ENCODE peak calls at places on chromosomes 6 and 20, in eight cellular contexts. One of them, this sample, is unnamed.

GRCh38 chr20:46407671-46407996 is 1.2 kb upstream of the ELMO2 start:
- DNase-seq in bronchial epithelial cell: no peak
- DNase-seq in right cardiac atrium: no peak
- DNase-seq in lung: no peak
- DNase-seq in AG04449: no peak
- DNase-seq in neural crest cell: no peak
- DNase-seq in non-pigmented ciliary epithelial cell: no peak
- DNase-seq in ovary: no peak
- DNase-seq in this sample: no peak

GRCh38 chr20:61896058-61896961 is 169.4 kb downstream of the TAF4 start:
- DNase-seq in AG04449: no peak
- DNase-seq in lung: no peak
- DNase-seq in right cardiac atrium: peak
- DNase-seq in non-pigmented ciliary epithelial cell: peak
- DNase-seq in ovary: peak
- DNase-seq in bronchial epithelial cell: peak
- DNase-seq in neural crest cell: peak
- DNase-seq in this sample: peak

GRCh38 chr6:19781269-19781668 is 55.9 kb upstream of the ID4 start:
- DNase-seq in neural crest cell: no peak
- DNase-seq in ovary: no peak
- DNase-seq in right cardiac atrium: no peak
- DNase-seq in non-pigmented ciliary epithelial cell: no peak
- DNase-seq in AG04449: no peak
- DNase-seq in bronchial epithelial cell: no peak
- DNase-seq in lung: no peak
- DNase-seq in this sample: no peak

GRCh38 chr6:149231786-149232185 is 85.7 kb upstream of the TAB2 start:
- DNase-seq in neural crest cell: no peak
- DNase-seq in lung: no peak
- DNase-seq in ovary: peak
- DNase-seq in non-pigmented ciliary epithelial cell: no peak
- DNase-seq in right cardiac atrium: no peak
- DNase-seq in AG04449: no peak
- DNase-seq in bronchial epithelial cell: no peak
- DNase-seq in this sample: no peak

GRCh38 chr20:35344354-35344837 is 52.2 kb upstream of the FAM83C start:
- DNase-seq in lung: no peak
- DNase-seq in right cardiac atrium: peak
- DNase-seq in bronchial epithelial cell: peak
- DNase-seq in AG04449: peak
- DNase-seq in neural crest cell: no peak
- DNase-seq in ovary: peak
- DNase-seq in non-pigmented ciliary epithelial cell: peak
- DNase-seq in this sample: no peak

GRCh38 chr20:43938932-43939761 is 24.5 kb downstream of the TOX2 start:
- DNase-seq in lung: peak
- DNase-seq in non-pigmented ciliary epithelial cell: peak
- DNase-seq in ovary: no peak
- DNase-seq in right cardiac atrium: peak
- DNase-seq in bronchial epithelial cell: peak
- DNase-seq in AG04449: peak
- DNase-seq in neural crest cell: no peak
- DNase-seq in this sample: no peak

GRCh38 chr6:161486903-161487531 is 213.2 kb upstream of the AGPAT4 start:
- DNase-seq in ovary: no peak
- DNase-seq in AG04449: no peak
- DNase-seq in right cardiac atrium: no peak
- DNase-seq in neural crest cell: no peak
- DNase-seq in bronchial epithelial cell: peak
- DNase-seq in lung: no peak
- DNase-seq in non-pigmented ciliary epithelial cell: no peak
- DNase-seq in this sample: no peak

GRCh38 chr6:25477006-25477590 is 174.9 kb upstream of the SCGN start:
- DNase-seq in AG04449: no peak
- DNase-seq in non-pigmented ciliary epithelial cell: peak
- DNase-seq in neural crest cell: no peak
- DNase-seq in bronchial epithelial cell: peak
- DNase-seq in lung: no peak
- DNase-seq in ovary: no peak
- DNase-seq in right cardiac atrium: no peak
- DNase-seq in this sample: no peak

GRCh38 chr20:25544760-25545159 is 40.6 kb downstream of the NINL start:
- DNase-seq in AG04449: no peak
- DNase-seq in ovary: no peak
- DNase-seq in bronchial epithelial cell: no peak
- DNase-seq in non-pigmented ciliary epithelial cell: no peak
- DNase-seq in neural crest cell: no peak
- DNase-seq in lung: no peak
- DNase-seq in right cardiac atrium: no peak
- DNase-seq in this sample: no peak

GRCh38 chr20:45347936-45348809 is at the start of gene SDC4:
- DNase-seq in bronchial epithelial cell: peak
- DNase-seq in non-pigmented ciliary epithelial cell: no peak
- DNase-seq in ovary: peak
- DNase-seq in AG04449: no peak
- DNase-seq in right cardiac atrium: peak
- DNase-seq in neural crest cell: peak
- DNase-seq in lung: peak
- DNase-seq in this sample: no peak

GRCh38 chr6:93136111-93136510 is 283.2 kb downstream of the EPHA7 start:
- DNase-seq in non-pigmented ciliary epithelial cell: no peak
- DNase-seq in right cardiac atrium: no peak
- DNase-seq in lung: no peak
- DNase-seq in ovary: no peak
- DNase-seq in bronchial epithelial cell: no peak
- DNase-seq in neural crest cell: no peak
- DNase-seq in AG04449: no peak
- DNase-seq in this sample: no peak

GRCh38 chr6:104118274-104118673 is 741.4 kb downstream of the HACE1 start:
- DNase-seq in ovary: no peak
- DNase-seq in non-pigmented ciliary epithelial cell: peak
- DNase-seq in right cardiac atrium: no peak
- DNase-seq in neural crest cell: no peak
- DNase-seq in bronchial epithelial cell: peak
- DNase-seq in AG04449: peak
- DNase-seq in lung: no peak
- DNase-seq in this sample: no peak

GRCh38 chr20:40908311-40908710 is 120.3 kb upstream of the TOP1 start:
- DNase-seq in right cardiac atrium: no peak
- DNase-seq in AG04449: no peak
- DNase-seq in bronchial epithelial cell: no peak
- DNase-seq in neural crest cell: no peak
- DNase-seq in non-pigmented ciliary epithelial cell: no peak
- DNase-seq in ovary: no peak
- DNase-seq in lung: no peak
- DNase-seq in this sample: no peak

GRCh38 chr6:154821638-154822037 is 88.4 kb downstream of the SCAF8 start:
- DNase-seq in AG04449: no peak
- DNase-seq in ovary: no peak
- DNase-seq in neural crest cell: no peak
- DNase-seq in right cardiac atrium: no peak
- DNase-seq in non-pigmented ciliary epithelial cell: no peak
- DNase-seq in bronchial epithelial cell: no peak
- DNase-seq in lung: no peak
- DNase-seq in this sample: no peak

GRCh38 chr6:97186416-97186999 is 96.5 kb downstream of the MMS22L start:
- DNase-seq in lung: peak
- DNase-seq in ovary: peak
- DNase-seq in non-pigmented ciliary epithelial cell: no peak
- DNase-seq in bronchial epithelial cell: peak
- DNase-seq in neural crest cell: peak
- DNase-seq in right cardiac atrium: peak
- DNase-seq in AG04449: no peak
- DNase-seq in this sample: peak

GRCh38 chr20:2653511-2654383 is 1.3 kb downstream of the NOP56 start:
- DNase-seq in bronchial epithelial cell: no peak
- DNase-seq in neural crest cell: no peak
- DNase-seq in lung: no peak
- DNase-seq in ovary: no peak
- DNase-seq in AG04449: no peak
- DNase-seq in right cardiac atrium: no peak
- DNase-seq in non-pigmented ciliary epithelial cell: no peak
- DNase-seq in this sample: no peak